ENCODE peak calls at places on chromosomes 4 and X, in four cellular contexts. Z, H, T and J are unnamed samples.

GRCh38 chr4:38673109-38673978 is 9.3 kb downstream of the KLF3 start:
- DNase-seq in Z (peak), H (peak), T (no peak), J (peak)

GRCh38 chrX:153460826-153461225 is 9.6 kb downstream of the HAUS7 start:
- DNase-seq in Z (peak), H (peak), T (no peak), J (peak)

GRCh38 chr4:68176500-68176899 is 46.8 kb upstream of the TMPRSS11F start:
- DNase-seq in Z (no peak), H (no peak), T (no peak), J (no peak)

GRCh38 chrX:152733261-152733975 is at the start of the genes CSAG1 and MAGEA12:
- DNase-seq in H (peak), T (no peak), Z (no peak), J (peak)

GRCh38 chr4:8218371-8219050 is 19.4 kb downstream of the SH3TC1 start:
- DNase-seq in H (no peak), T (no peak), Z (no peak), J (no peak)

GRCh38 chrX:54181196-54181953 is 1.7 kb downstream of the FAM120C start:
- DNase-seq in T (no peak), H (no peak), Z (no peak), J (no peak)

GRCh38 chr4:1410491-1411325 is 4.5 kb upstream of the NKX1-1 start:
- DNase-seq in T (no peak), H (peak), Z (peak), J (peak)

GRCh38 chr4:8771258-8771590 is 100.4 kb downstream of the HMX1 start:
- DNase-seq in T (no peak), H (no peak), Z (no peak), J (peak)

DNA sequence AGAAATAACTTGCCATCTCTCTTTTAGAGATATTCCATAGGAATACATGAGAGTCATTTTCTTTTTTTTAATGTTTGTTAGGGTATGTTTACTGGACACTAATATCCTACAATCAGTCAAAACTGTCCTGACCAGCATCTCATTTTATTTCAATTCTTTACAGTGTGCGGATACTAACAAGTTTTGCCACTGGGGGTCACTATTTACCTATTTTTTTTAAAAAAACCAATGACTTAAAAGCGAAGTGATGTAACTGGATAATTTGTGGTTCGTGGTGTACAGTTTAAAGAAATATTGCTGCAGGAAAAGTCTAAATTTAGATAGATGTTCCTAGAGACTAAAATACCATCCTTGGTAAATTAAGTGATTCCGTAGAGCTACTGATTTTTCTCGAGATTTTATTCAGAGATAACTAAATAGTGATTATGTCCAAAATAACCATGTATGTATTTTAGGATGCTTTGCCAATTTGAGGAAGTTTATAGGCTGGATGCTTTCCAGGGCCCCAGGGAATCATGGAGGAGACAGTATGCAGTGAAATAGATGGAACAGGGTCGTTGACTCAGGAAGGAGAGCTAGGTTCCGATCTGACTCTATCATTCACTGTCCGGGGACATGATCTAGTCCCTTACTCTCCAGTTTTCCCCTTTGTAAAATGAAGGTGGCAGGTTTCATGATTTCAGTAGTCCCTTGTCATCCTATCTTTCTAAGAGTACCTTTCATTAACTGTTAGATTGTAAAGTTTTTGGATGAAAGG is 34.0 kb upstream of the GNPDA2 start:
- DNase-seq in H (peak), T (no peak), Z (no peak), J (peak)
- TF ChIP-seq USF1 in H (no peak), T (no peak), Z (no peak), J (no peak)

GRCh38 chr4:85928775-85929585 is 430.9 kb downstream of the MAPK10 start:
- DNase-seq in T (peak), Z (no peak), H (no peak), J (no peak)

GRCh38 chr4:85919488-85919887 is 440.4 kb downstream of the MAPK10 start:
- DNase-seq in Z (no peak), H (no peak), T (no peak), J (peak)

GRCh38 chr4:85929926-85930325 is 429.9 kb downstream of the MAPK10 start:
- DNase-seq in T (no peak), H (no peak), Z (peak), J (no peak)

DNA sequence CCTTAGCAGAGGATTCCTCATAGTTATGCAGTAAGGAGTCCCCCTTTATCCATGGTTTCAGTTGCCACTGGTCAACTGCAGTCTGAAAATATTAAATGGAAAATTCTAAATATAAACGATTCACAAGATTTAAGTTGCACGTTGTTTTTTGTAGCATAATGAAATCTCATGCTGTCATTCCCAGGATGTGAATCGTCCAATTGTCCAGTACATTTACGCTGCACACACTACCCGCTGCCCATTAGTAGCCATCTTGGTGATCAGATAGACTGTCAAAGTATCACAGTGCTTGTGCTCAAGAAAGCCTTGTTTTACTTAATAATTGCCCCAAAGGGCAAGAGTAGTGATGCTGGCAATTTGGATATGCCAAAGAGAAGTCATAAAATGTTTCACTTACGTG is 434.8 kb downstream of the MAPK10 start:
- DNase-seq in T (no peak), Z (no peak), H (no peak), J (no peak)
- TF ChIP-seq USF1 in T (no peak), Z (no peak), H (no peak), J (no peak)

GRCh38 chrX:155005190-155005589 is 17.3 kb downstream of the F8 start:
- DNase-seq in T (no peak), H (no peak), Z (no peak), J (no peak)
- TF ChIP-seq USF1 in T (no peak), H (no peak), Z (no peak), J (no peak)

GRCh38 chr4:76420311-76420710 is 630 bp downstream of the CCDC158 start:
- DNase-seq in H (no peak), Z (no peak), T (no peak), J (peak)

GRCh38 chr4:76426272-76426671 is 5.3 kb upstream of the CCDC158 start:
- DNase-seq in T (no peak), H (no peak), Z (no peak), J (peak)

GRCh38 chr4:76420901-76421581 is at the start of gene CCDC158:
- DNase-seq in T (no peak), H (no peak), Z (no peak), J (peak)
- TF ChIP-seq USF1 in T (no peak), H (no peak), Z (no peak), J (no peak)

GRCh38 chrX:103658681-103659433 is 27.6 kb downstream of the MORF4L2 start:
- DNase-seq in T (no peak), Z (no peak), H (no peak), J (no peak)
- TF ChIP-seq USF1 in T (no peak), Z (no peak), H (no peak), J (no peak)

GRCh38 chrX:131792789-131793462 is 230.2 kb upstream of the STK26 start:
- DNase-seq in H (no peak), Z (no peak), T (peak), J (peak)
- TF ChIP-seq USF1 in H (no peak), Z (no peak), T (no peak), J (no peak)

GRCh38 chrX:86194758-86195157 is 46.5 kb downstream of the DACH2 start:
- DNase-seq in H (no peak), Z (no peak), T (no peak), J (no peak)

GRCh38 chrX:86197815-86198214 is 49.6 kb downstream of the DACH2 start:
- DNase-seq in Z (no peak), T (no peak), H (no peak), J (no peak)

GRCh38 chrX:86192827-86193226 is 44.6 kb downstream of the DACH2 start:
- DNase-seq in T (no peak), H (no peak), Z (no peak), J (no peak)

DNA sequence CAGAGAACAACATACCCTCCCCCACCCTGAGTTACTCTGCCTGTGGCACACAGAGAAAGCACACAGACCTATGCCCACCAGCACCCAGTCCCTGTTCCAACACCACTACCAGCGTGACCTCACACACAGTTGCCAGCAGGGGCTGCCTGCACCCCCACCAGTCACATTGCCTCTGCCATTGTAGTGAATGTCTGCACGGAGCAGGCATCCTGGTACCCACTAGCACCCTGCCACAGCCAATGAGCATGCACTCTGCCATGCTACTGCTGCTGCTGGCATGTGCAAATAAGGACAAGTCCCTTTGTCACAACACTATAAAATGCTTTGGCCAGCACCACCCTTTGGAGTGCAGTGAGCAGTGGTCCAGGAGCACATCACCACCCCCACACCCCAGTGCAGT is 47.1 kb downstream of the DACH2 start:
- DNase-seq in T (no peak), Z (no peak), H (no peak), J (no peak)
- TF ChIP-seq USF1 in T (no peak), Z (no peak), H (no peak), J (no peak)